ENCODE peak calls at places on chromosomes 6 and 20, in eight cellular contexts. I, R, X, Y, K, N, P and A are unnamed samples.

GRCh38 chr6:160215232-160215631 is 43.4 kb downstream of the SLC22A2 start:
- DNase-seq in I (no peak), R (no peak), X (no peak), Y (no peak), K (no peak), N (no peak), P (no peak), A (no peak)

GRCh38 chr6:54801669-54802068 is 44.9 kb upstream of the FAM83B start:
- DNase-seq in I (no peak), R (peak), X (no peak), Y (no peak), K (peak), N (no peak), P (no peak), A (no peak)

GRCh38 chr20:542777-543368 is 717 bp downstream of the CSNK2A1 start:
- DNase-seq in I (peak), R (peak), X (peak), Y (no peak), K (no peak), N (no peak), P (peak), A (no peak)

GRCh38 chr6:63676412-63677114 is 41.0 kb downstream of the PHF3 start:
- DNase-seq in I (no peak), R (no peak), X (no peak), Y (no peak), K (peak), N (no peak), P (no peak), A (no peak)

GRCh38 chr6:142372348-142372747 is 70.5 kb downstream of the ADGRG6 start:
- DNase-seq in I (no peak), R (peak), X (no peak), Y (no peak), K (peak), N (no peak), P (no peak), A (no peak)

GRCh38 chr6:56764081-56764566 is 121.4 kb upstream of the DST start:
- DNase-seq in I (no peak), R (peak), X (no peak), Y (no peak), K (peak), N (no peak), P (no peak), A (no peak)

GRCh38 chr6:52574709-52575489 is 2.0 kb downstream of the TRAM2 start:
- DNase-seq in I (peak), R (no peak), X (peak), Y (peak), K (no peak), N (no peak), P (peak), A (peak)

GRCh38 chr6:27503436-27504030 is 30.6 kb upstream of the ZNF184 start:
- DNase-seq in I (peak), R (peak), X (peak), Y (peak), K (peak), N (no peak), P (no peak), A (peak)

GRCh38 chr6:28695671-28696537 is 170.2 kb downstream of the GPX5 start:
- DNase-seq in I (no peak), R (peak), X (no peak), Y (no peak), K (peak), N (no peak), P (no peak), A (no peak)

GRCh38 chr6:49457771-49458170 is 5.3 kb downstream of the MMUT start:
- DNase-seq in I (no peak), R (no peak), X (no peak), Y (no peak), K (peak), N (no peak), P (no peak), A (no peak)

GRCh38 chr20:51216850-51217249 is 193.9 kb upstream of the KCNG1 start:
- DNase-seq in I (no peak), R (no peak), X (no peak), Y (no peak), K (no peak), N (no peak), P (no peak), A (no peak)

GRCh38 chr6:1267057-1267732 is 44.7 kb upstream of the FOXQ1 start:
- DNase-seq in I (no peak), R (peak), X (no peak), Y (no peak), K (no peak), N (no peak), P (no peak), A (peak)

GRCh38 chr6:84728602-84729001 is 35.8 kb downstream of the TBX18 start:
- DNase-seq in I (no peak), R (peak), X (no peak), Y (no peak), K (peak), N (no peak), P (no peak), A (no peak)

GRCh38 chr6:41049548-41049947 is 3.5 kb upstream of the APOBEC2 start:
- DNase-seq in I (no peak), R (no peak), X (no peak), Y (no peak), K (no peak), N (no peak), P (no peak), A (peak)

GRCh38 chr6:33088931-33089640 is 13.3 kb downstream of the HLA-DPB1 start:
- DNase-seq in I (no peak), R (no peak), X (no peak), Y (no peak), K (no peak), N (no peak), P (no peak), A (no peak)

GRCh38 chr6:41706876-41707564 is 28.4 kb downstream of the TFEB start:
- DNase-seq in I (no peak), R (no peak), X (no peak), Y (peak), K (peak), N (no peak), P (no peak), A (peak)

GRCh38 chr20:46174469-46175126 is 56.5 kb downstream of the CD40 start:
- DNase-seq in I (peak), R (peak), X (peak), Y (peak), K (peak), N (no peak), P (peak), A (peak)

GRCh38 chr6:45488884-45489283 is 111.2 kb upstream of the SUPT3H start:
- DNase-seq in I (no peak), R (no peak), X (no peak), Y (no peak), K (no peak), N (no peak), P (no peak), A (no peak)

GRCh38 chr6:21022343-21023107 is 488.3 kb downstream of the CDKAL1 start:
- DNase-seq in I (peak), R (no peak), X (no peak), Y (no peak), K (peak), N (no peak), P (no peak), A (no peak)

DNA sequence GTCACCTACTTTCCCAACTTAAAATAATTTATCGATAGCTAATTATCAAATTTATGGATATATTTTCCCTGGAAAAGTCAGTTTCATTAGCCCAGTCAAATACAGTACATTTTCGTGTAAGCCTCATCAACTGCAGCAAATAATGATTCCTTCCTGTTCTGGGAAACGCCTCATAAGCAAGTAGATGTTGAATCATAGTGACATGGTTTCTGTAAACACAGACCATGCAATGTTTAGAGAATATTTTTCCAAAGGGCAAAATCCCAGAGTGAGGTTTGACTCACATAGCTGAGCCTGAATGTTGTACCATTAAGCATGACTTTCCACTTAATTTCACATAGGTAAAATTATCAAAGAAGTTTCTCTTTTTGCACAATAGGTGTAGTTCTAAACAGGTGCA is 16.7 kb upstream of the VNN1 start:
- DNase-seq in I (no peak), R (peak), X (no peak), Y (no peak), K (peak), N (no peak), P (no peak), A (no peak)
- TF ChIP-seq POLR2A in I (no peak), R (no peak), X (no peak), Y (no peak), K (no peak), N (no peak), P (no peak), A (no peak)

DNA sequence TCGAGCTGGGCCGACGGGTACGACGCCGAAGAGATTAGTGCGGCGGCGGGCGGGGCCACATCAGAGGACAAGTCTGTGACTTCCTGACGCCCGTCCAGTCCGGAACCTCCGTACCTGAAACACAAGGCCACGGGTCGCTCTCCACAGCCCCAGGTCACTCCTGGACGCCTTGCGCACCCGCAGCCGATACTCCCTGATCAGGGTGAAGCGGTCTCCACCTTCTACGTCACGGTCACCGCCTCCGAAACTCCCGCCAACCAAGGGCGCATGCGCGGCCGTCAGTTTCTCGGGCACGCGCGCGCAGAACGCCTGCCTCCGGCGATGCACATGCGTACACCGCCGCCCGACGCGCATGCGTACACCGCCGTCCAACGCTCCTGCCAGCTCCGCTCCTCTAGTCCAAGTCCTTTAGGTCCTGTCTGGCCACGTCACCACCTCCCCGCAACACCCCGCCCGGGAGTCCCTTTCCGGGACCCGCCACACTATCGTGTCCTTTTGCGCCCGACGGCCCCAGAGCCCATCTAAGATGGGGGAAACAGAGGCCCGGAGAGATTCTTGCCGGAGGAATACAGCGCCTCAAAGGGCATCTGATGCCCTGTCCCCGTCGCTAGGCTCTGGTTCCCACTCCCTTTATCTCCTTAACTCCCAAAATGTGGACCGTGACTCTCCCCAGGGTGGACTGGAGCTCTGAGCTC is at the start of gene DSN1:
- DNase-seq in I (peak), R (peak), X (peak), Y (peak), K (peak), N (peak), P (peak), A (peak)
- TF ChIP-seq POLR2A in I (no peak), R (peak), X (peak), Y (peak), K (peak), N (peak), P (peak), A (no peak)

DNA sequence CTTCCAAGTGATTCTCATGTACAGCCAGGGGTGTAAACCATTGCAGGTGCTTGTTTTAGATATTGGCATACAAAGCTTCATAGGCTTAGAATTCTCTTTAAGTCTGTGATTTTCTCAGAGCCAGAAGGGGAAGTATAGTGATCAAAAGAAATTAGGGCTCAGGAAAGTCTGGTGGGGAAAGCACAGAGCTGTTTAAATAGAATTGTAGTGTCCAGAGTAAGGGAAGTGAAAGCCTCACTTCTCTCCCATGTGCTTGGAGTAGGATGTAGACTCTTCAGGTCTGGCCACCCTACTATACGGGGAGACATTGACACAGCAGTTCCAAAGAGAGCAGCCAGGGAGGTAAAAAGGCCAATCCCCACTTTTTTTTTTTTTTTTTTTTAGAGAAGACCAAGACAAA is 10.4 kb downstream of the GCNT2 start:
- DNase-seq in I (no peak), R (no peak), X (no peak), Y (no peak), K (no peak), N (no peak), P (no peak), A (no peak)
- TF ChIP-seq POLR2A in I (no peak), R (no peak), X (no peak), Y (no peak), K (no peak), N (no peak), P (peak), A (no peak)

GRCh38 chr20:18567739-18568091 is 483 bp downstream of the SMIM26 start:
- DNase-seq in I (no peak), R (no peak), X (no peak), Y (no peak), K (no peak), N (no peak), P (no peak), A (no peak)

GRCh38 chr20:18571009-18571408 is 3.8 kb downstream of the SMIM26 start:
- DNase-seq in I (no peak), R (no peak), X (no peak), Y (no peak), K (no peak), N (no peak), P (no peak), A (no peak)

GRCh38 chr20:18571578-18571977 is 4.3 kb downstream of the SMIM26 start:
- DNase-seq in I (no peak), R (no peak), X (no peak), Y (no peak), K (no peak), N (no peak), P (no peak), A (no peak)

GRCh38 chr20:18566892-18567738 is at the start of gene SMIM26:
- DNase-seq in I (peak), R (peak), X (peak), Y (peak), K (peak), N (peak), P (peak), A (peak)
- TF ChIP-seq POLR2A in I (no peak), R (peak), X (no peak), Y (peak), K (peak), N (peak), P (peak), A (no peak)

GRCh38 chr6:73657201-73657600 is 3.4 kb upstream of the SLC17A5 start:
- DNase-seq in I (no peak), R (no peak), X (no peak), Y (no peak), K (no peak), N (no peak), P (no peak), A (no peak)

GRCh38 chr6:73656501-73657145 is 2.8 kb upstream of the SLC17A5 start:
- DNase-seq in I (no peak), R (no peak), X (no peak), Y (no peak), K (no peak), N (no peak), P (no peak), A (no peak)

GRCh38 chr6:73652637-73653570 is 888 bp downstream of the SLC17A5 start:
- DNase-seq in I (peak), R (peak), X (peak), Y (peak), K (peak), N (peak), P (peak), A (peak)

GRCh38 chr6:73655341-73655917 is 1.6 kb upstream of the SLC17A5 start:
- DNase-seq in I (no peak), R (no peak), X (no peak), Y (no peak), K (no peak), N (no peak), P (no peak), A (no peak)

GRCh38 chr6:73653571-73654424 is at the start of gene SLC17A5:
- DNase-seq in I (peak), R (peak), X (peak), Y (peak), K (peak), N (peak), P (peak), A (peak)
- TF ChIP-seq POLR2A in I (no peak), R (peak), X (no peak), Y (peak), K (peak), N (peak), P (peak), A (no peak)

DNA sequence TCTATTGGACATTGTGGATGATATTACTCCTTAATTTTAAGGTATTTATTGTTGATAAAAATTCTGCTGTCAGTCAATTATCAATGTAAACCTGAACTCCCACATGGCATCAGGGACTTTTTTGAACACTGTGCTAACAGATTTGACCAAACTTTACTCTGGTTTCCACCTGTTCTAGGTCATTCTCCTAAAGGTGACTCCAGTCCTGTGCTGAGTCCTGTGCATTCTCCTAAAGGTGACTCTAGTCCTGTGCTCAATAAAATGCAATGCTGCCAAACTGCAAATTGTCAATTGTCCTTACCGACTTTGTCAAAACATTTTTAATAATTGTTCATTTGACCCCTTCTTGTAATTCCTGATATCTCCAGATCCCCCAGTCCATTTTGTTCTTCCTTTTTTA is 408.4 kb upstream of the EPHA7 start:
- DNase-seq in I (no peak), R (no peak), X (no peak), Y (no peak), K (no peak), N (no peak), P (no peak), A (no peak)
- TF ChIP-seq POLR2A in I (no peak), R (no peak), X (no peak), Y (no peak), K (no peak), N (no peak), P (no peak), A (no peak)

GRCh38 chr6:37488464-37488863 is 11.2 kb downstream of the CCDC167 start:
- DNase-seq in I (no peak), R (no peak), X (no peak), Y (no peak), K (no peak), N (no peak), P (no peak), A (no peak)

GRCh38 chr6:37485259-37485658 is 14.4 kb downstream of the CCDC167 start:
- DNase-seq in I (no peak), R (peak), X (no peak), Y (no peak), K (no peak), N (no peak), P (no peak), A (no peak)

GRCh38 chr6:37484786-37485170 is 14.9 kb downstream of the CCDC167 start:
- DNase-seq in I (no peak), R (no peak), X (no peak), Y (no peak), K (no peak), N (no peak), P (no peak), A (no peak)

GRCh38 chr6:37487891-37488290 is 11.8 kb downstream of the CCDC167 start:
- DNase-seq in I (no peak), R (no peak), X (no peak), Y (peak), K (no peak), N (no peak), P (no peak), A (no peak)

GRCh38 chr6:37486440-37486839 is 13.3 kb downstream of the CCDC167 start:
- DNase-seq in I (no peak), R (no peak), X (no peak), Y (no peak), K (no peak), N (no peak), P (no peak), A (no peak)
- TF ChIP-seq POLR2A in I (no peak), R (no peak), X (no peak), Y (no peak), K (no peak), N (no peak), P (no peak), A (no peak)

GRCh38 chr6:143510991-143511891 is at the start of gene FUCA2:
- DNase-seq in I (peak), R (peak), X (peak), Y (peak), K (peak), N (peak), P (peak), A (peak)
- TF ChIP-seq POLR2A in I (no peak), R (peak), X (peak), Y (peak), K (peak), N (peak), P (peak), A (peak)

GRCh38 chr6:14211596-14211961 is 94.0 kb downstream of the CD83 start:
- DNase-seq in I (peak), R (no peak), X (peak), Y (peak), K (peak), N (peak), P (peak), A (peak)

GRCh38 chr6:14210077-14210476 is 92.5 kb downstream of the CD83 start:
- DNase-seq in I (no peak), R (no peak), X (no peak), Y (no peak), K (no peak), N (no peak), P (no peak), A (no peak)

GRCh38 chr6:14212632-14213031 is 95.1 kb downstream of the CD83 start:
- DNase-seq in I (no peak), R (no peak), X (no peak), Y (no peak), K (no peak), N (no peak), P (no peak), A (no peak)

GRCh38 chr6:14212020-14212419 is 94.4 kb downstream of the CD83 start:
- DNase-seq in I (no peak), R (no peak), X (no peak), Y (no peak), K (no peak), N (no peak), P (no peak), A (no peak)

GRCh38 chr6:14210663-14211595 is 93.4 kb downstream of the CD83 start:
- DNase-seq in I (peak), R (peak), X (peak), Y (peak), K (peak), N (peak), P (peak), A (peak)
- TF ChIP-seq POLR2A in I (no peak), R (peak), X (no peak), Y (peak), K (peak), N (peak), P (peak), A (no peak)